ENCODE peak calls at places on chromosome 9, in four cellular contexts. T is NB4; L is naive thymus-derived CD4-positive, alpha-beta T cell; W is cardiac fibroblast. E is an unnamed sample.

GRCh38 chr9:99860266-99860665 is 38.6 kb downstream of the NR4A3 start:
- DNase-seq in W (no peak), T (no peak), L (no peak), E (no peak)

GRCh38 chr9:137240321-137240840 is 706 bp upstream of the TUBB4B start:
- DNase-seq in T (peak; percentile 83), W (peak; percentile 73), L (peak; percentile 59), E (peak; percentile 58)

GRCh38 chr9:5453673-5454072 is 3.3 kb downstream of the CD274 start:
- DNase-seq in L (no peak), W (no peak), T (no peak), E (no peak)

GRCh38 chr9:88527626-88528025 is 7.4 kb upstream of the NXNL2 start:
- DNase-seq in L (no peak), W (no peak), T (no peak), E (no peak)

GRCh38 chr9:134331186-134332025 is 5.2 kb downstream of the RXRA start:
- DNase-seq in T (no peak), W (no peak), L (no peak), E (no peak)

GRCh38 chr9:74770508-74771261 is 117.0 kb downstream of the TRPM6 start:
- DNase-seq in L (peak; percentile 11), T (peak; percentile 34), W (peak; percentile 34), E (peak; percentile 37)

GRCh38 chr9:127720031-127720864 is 4.4 kb downstream of the TTC16 start:
- DNase-seq in L (no peak), T (peak; percentile 46), W (no peak), E (peak; percentile 77)

GRCh38 chr9:89600831-89601230 is 4.0 kb upstream of the GADD45G start:
- DNase-seq in L (no peak), W (no peak), T (no peak), E (no peak)

GRCh38 chr9:93598647-93599241 is 22.4 kb downstream of the PHF2 start:
- DNase-seq in L (no peak), W (peak; percentile 80), T (no peak), E (peak; percentile 45)

GRCh38 chr9:87437966-87438365 is 59.7 kb upstream of the DAPK1 start:
- DNase-seq in W (no peak), T (no peak), L (no peak), E (no peak)

GRCh38 chr9:131704195-131704983 is 35.5 kb downstream of the RAPGEF1 start:
- DNase-seq in L (no peak), T (no peak), W (no peak), E (no peak)
- H3K4me3 ChIP-seq in L (no peak overlapping the region), T (no peak overlapping the region), W (no peak overlapping the region), E (no peak overlapping the region)

GRCh38 chr9:72041775-72042194 is 18.6 kb downstream of the C9orf57 start:
- DNase-seq in W (peak; percentile 75), L (no peak), T (no peak), E (no peak)
- H3K4me3 ChIP-seq in W (no peak overlapping the region), L (no peak overlapping the region), T (no peak overlapping the region), E (no peak overlapping the region)

GRCh38 chr9:17907780-17908513 is 329.1 kb downstream of the SH3GL2 start:
- DNase-seq in T (no peak), W (no peak), L (no peak), E (no peak)

GRCh38 chr9:17906204-17906840 is 327.5 kb downstream of the SH3GL2 start:
- DNase-seq in W (peak; percentile 3), L (no peak), T (no peak), E (no peak)

GRCh38 chr9:17905356-17906203 is 326.7 kb downstream of the SH3GL2 start:
- DNase-seq in T (no peak), L (no peak), W (no peak), E (no peak)

DNA sequence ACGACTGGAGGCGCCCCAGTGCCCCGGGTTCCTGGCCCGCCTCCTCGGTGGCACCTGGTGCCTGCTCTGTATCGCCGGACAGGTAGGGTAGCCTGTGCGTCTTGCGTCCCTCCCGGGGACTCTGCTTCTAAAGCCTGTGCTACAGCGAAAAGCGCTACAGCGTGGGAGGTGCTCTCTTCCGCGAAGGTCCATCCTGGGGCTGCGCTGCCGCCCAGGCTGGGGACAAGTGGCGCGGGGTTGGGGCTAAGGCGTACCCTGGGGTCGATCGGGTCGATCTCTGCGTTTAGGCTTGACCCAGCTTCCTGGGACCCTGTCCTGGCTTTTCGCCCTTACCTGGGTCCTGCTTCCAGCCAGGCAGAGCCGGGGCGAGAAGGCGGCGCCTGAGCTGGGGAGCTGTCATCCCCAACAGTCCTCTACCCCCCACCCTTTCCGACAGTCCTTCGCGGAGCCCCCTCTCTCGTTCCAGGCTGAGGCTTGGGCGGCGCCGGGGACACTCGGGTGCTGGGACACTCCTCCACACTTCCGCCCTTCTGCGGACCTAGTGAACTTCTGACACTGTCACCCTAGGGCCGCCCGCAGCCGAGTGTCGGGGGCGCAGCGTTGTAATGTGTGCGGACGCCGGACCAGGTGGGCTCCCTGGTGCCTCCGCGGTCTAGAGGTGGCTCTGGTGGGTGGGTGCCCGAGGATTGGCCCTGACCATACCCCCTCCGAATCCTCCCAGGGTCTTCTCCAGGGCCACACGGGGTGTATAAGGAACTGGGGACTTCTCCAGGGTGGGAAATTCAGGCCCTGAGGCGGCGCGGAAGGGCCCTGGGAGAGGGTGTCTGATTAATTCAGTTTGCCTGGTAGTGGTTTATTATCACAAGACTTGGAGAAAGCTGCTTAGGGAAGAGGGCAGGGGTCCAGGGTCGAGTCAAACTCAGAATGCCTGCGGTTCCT is 328.2 kb downstream of the SH3GL2 start:
- DNase-seq in L (no peak), T (no peak), W (no peak), E (no peak)
- H3K4me3 ChIP-seq in L (no peak overlapping the region), T (no peak overlapping the region), W (peak overlapping the region; percentile 30), E (no peak overlapping the region)

GRCh38 chr9:18114559-18114958 is 359.4 kb upstream of the ADAMTSL1 start:
- DNase-seq in T (no peak), L (no peak), W (no peak), E (no peak)
- H3K4me3 ChIP-seq in T (no peak overlapping the region), L (no peak overlapping the region), W (no peak overlapping the region), E (no peak overlapping the region)

GRCh38 chr9:129822825-129823162 is 1.1 kb downstream of the TOR1A start:
- DNase-seq in W (peak; percentile 22), L (no peak), T (peak; percentile 87), E (no peak)
- H3K4me3 ChIP-seq in W (peak overlapping the region; percentile 68), L (peak overlapping the region; percentile 38), T (peak overlapping the region; percentile 83), E (peak overlapping the region; percentile 76)

GRCh38 chr9:122929803-122930354 is 1.4 kb downstream of the ZBTB26 start:
- DNase-seq in L (no peak), W (no peak), T (no peak), E (no peak)

GRCh38 chr9:122930541-122930932 is 775 bp downstream of the ZBTB26 start:
- DNase-seq in W (no peak), T (no peak), L (no peak), E (no peak)

GRCh38 chr9:122930933-122931850 is at the start of gene ZBTB26:
- DNase-seq in L (peak; percentile 74), T (peak; percentile 96), W (peak; percentile 93), E (peak; percentile 88)

GRCh38 chr9:122936464-122936863 is 4.4 kb upstream of the RABGAP1 start:
- DNase-seq in L (no peak), W (no peak), T (no peak), E (no peak)

DNA sequence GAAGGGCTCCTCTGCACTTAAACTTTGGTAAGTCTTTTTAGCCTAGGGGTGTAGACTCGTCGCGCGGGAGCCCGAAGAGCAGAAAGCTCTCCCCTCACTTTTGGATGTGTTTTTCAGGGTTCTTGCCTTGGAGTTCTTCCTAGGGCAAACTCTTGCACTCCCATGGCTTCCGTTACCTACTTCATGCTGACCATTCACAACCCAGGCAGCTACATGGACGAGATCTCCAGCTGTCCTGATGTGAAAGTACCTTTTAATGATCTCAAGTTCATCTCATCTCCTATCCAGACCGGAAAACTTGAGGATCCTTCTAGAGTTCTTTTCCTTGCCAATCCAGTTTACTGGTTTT is 513 bp upstream of the ZBTB26 start:
- DNase-seq in L (no peak), T (no peak), W (no peak), E (no peak)
- H3K4me3 ChIP-seq in L (peak overlapping the region; percentile 75), T (peak overlapping the region; percentile 96), W (peak overlapping the region; percentile 84), E (peak overlapping the region; percentile 80)

DNA sequence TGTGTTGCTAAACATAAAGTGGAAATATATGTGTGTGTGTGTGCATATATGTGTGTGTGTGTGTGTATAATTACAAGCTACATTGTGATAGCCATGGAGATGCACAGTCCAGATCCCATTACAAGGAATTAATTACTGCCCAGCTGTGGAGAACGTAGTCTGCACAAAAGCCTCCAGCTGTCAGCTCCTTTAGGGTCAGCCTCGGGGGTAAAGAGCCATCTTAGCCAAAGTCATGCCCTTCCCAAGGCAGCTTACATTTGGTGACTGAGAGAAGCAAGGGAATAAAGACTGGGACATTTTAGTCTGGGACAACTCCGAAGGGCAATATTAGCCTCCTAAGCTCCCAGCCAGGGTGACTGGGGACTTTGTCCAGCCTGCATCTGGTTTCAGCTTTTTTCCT is 21.9 kb upstream of the FOCAD start:
- DNase-seq in W (no peak), L (no peak), T (no peak), E (no peak)
- H3K4me3 ChIP-seq in W (no peak overlapping the region), L (no peak overlapping the region), T (no peak overlapping the region), E (no peak overlapping the region)